ENCODE peak calls at places on chromosomes 3 and 15, in six cellular contexts. C, J, L, N, T and A are unnamed samples.

GRCh38 chr3:121957674-121958419 is 63.6 kb downstream of the SLC15A2 start:
- DNase-seq in C (no peak), J (no peak), L (no peak), N (no peak), T (peak; percentile 84), A (no peak)

GRCh38 chr15:75620043-75620775 is 5.3 kb downstream of the SNUPN start:
- DNase-seq in C (no peak), J (no peak), L (no peak), N (no peak), T (no peak), A (peak; percentile 62)

GRCh38 chr3:126872701-126873100 is 110.2 kb upstream of the PLXNA1 start:
- DNase-seq in C (no peak), J (no peak), L (no peak), N (no peak), T (no peak), A (no peak)

GRCh38 chr15:97978408-97979130 is 18.1 kb downstream of the ARRDC4 start:
- DNase-seq in C (no peak), J (no peak), L (peak; percentile 80), N (peak; percentile 58), T (no peak), A (no peak)

GRCh38 chr3:13703071-13703470 is 154.1 kb downstream of the FBLN2 start:
- DNase-seq in C (no peak), J (no peak), L (no peak), N (no peak), T (no peak), A (no peak)

GRCh38 chr3:60131607-60132006 is 1081.8 kb upstream of the CFAP20DC start:
- DNase-seq in C (no peak), J (no peak), L (no peak), N (no peak), T (no peak), A (no peak)

GRCh38 chr3:150133293-150133692 is 162.6 kb upstream of the PFN2 start:
- DNase-seq in C (no peak), J (no peak), L (no peak), N (no peak), T (no peak), A (no peak)

GRCh38 chr3:51538115-51538458 is 432 bp upstream of the RAD54L2 start:
- DNase-seq in C (no peak), J (no peak), L (no peak), N (no peak), T (no peak), A (peak; percentile 14)

GRCh38 chr3:142180761-142181362 is 31.5 kb upstream of the TFDP2 start:
- DNase-seq in C (peak; percentile 38), J (peak; percentile 44), L (peak; percentile 51), N (peak; percentile 28), T (no peak), A (peak; percentile 52)

GRCh38 chr15:29618586-29618985 is 203.7 kb downstream of the TJP1 start:
- DNase-seq in C (no peak), J (no peak), L (no peak), N (no peak), T (no peak), A (no peak)

GRCh38 chr15:58292761-58293175 is 139.0 kb upstream of the LIPC start:
- DNase-seq in C (no peak), J (no peak), L (no peak), N (no peak), T (peak; percentile 13), A (no peak)

GRCh38 chr15:90588427-90588826 is 58.7 kb downstream of the CRTC3 start:
- DNase-seq in C (peak; percentile 41), J (peak; percentile 35), L (no peak), N (no peak), T (no peak), A (no peak)

GRCh38 chr15:64597469-64597806 is 137.1 kb downstream of the ZNF609 start:
- DNase-seq in C (no peak), J (no peak), L (no peak), N (no peak), T (no peak), A (no peak)

GRCh38 chr15:45442497-45443135 is 64.3 kb upstream of the GATM start:
- DNase-seq in C (no peak), J (no peak), L (no peak), N (no peak), T (no peak), A (no peak)

GRCh38 chr3:123611077-123611476 is 26.2 kb upstream of the HACD2 start:
- DNase-seq in C (no peak), J (no peak), L (peak; percentile 23), N (no peak), T (no peak), A (no peak)

DNA sequence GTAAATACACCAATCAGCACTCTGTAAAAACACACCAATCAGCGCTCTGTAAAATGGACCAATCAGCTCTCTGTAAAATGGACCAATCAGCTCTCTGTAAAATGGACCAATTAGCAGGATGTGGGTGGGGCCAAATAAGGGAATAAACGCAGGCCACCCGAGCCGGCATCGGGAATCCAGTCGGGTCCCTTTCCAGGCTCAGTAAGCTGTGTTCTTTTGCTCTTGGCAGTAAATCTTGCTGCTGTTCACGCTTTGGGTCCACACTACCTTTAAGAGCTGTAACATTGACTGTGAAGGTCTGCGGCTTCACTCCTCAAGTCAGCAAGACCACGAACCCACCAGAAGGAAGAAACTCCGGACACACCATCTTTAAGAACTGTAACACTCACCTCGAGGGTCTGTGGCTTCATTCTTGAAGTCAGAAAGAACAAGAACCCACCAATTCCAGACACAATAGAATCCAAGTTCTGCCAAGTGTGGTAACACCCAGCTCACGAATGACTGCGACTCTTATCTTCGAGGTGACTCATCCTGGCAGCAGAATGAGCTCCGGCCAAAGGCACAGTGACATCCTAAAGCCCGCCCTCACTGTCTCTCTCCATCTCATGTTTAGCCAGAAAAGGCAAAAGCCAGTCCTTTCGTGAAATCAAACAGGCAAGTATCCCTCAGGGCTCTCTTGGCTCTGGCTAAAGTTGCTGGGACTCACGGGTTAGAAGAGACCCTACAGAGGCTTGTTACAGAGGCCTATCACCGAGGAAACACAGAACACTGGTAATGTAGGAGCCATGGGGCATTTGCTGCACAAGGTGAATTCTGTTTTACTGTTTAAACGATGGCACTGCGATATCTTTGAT is 155.2 kb downstream of the FAM43A start:
- DNase-seq in C (peak; percentile 29), J (no peak), L (peak; percentile 67), N (peak; percentile 6), T (no peak), A (peak; percentile 55)
- TF ChIP-seq MYC in C (no peak), J (no peak), L (no peak), N (no peak), T (no peak), A (no peak)

GRCh38 chr15:31459011-31459748 is 132.5 kb downstream of the KLF13 start:
- DNase-seq in C (no peak), J (no peak), L (no peak), N (no peak), T (peak; percentile 77), A (no peak)

GRCh38 chr15:31464216-31465082 is 137.8 kb downstream of the KLF13 start:
- DNase-seq in C (no peak), J (no peak), L (no peak), N (no peak), T (no peak), A (no peak)

GRCh38 chr15:31461375-31461774 is 134.7 kb downstream of the KLF13 start:
- DNase-seq in C (no peak), J (no peak), L (no peak), N (no peak), T (no peak), A (no peak)

GRCh38 chr15:31463521-31464102 is 137.0 kb downstream of the KLF13 start:
- DNase-seq in C (no peak), J (no peak), L (peak; percentile 52), N (no peak), T (no peak), A (no peak)

DNA sequence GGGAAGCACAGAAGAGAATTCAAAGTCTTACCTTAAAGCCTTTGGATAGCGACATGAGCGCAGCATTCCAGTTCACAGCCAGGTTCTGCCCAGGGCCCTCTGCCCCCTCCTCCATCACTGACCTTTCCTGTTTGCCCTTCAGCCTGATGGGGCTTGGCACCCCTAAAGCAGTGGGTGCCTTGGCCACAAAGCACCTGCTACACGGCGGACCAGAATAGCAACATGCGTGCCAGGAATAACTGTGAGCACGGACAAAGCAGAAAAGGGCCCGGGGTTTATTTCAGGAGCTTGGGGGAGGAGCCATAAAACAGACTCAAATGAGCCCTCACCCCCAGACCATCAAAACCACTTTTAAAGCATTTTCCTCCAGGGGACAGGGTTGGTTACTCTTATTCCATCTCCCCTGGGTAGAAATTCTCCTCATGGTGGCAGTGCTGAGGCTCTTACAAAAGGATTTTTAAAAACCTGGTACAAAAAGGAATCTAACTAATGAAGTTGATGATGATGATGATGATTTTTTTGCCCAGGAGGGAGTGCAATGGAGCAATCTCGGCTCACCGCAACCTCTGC is 135.4 kb downstream of the KLF13 start:
- DNase-seq in C (no peak), J (no peak), L (no peak), N (no peak), T (no peak), A (no peak)
- TF ChIP-seq CTCF in C (no peak), J (no peak), L (no peak), N (no peak), T (no peak), A (no peak)

GRCh38 chr3:112611813-112612515 is 29.0 kb downstream of the CCDC80 start:
- DNase-seq in C (no peak), J (no peak), L (no peak), N (no peak), T (no peak), A (no peak)

GRCh38 chr3:112605285-112605684 is 35.7 kb downstream of the CCDC80 start:
- DNase-seq in C (peak; percentile 27), J (no peak), L (peak; percentile 98), N (no peak), T (no peak), A (no peak)

GRCh38 chr3:112604536-112604935 is 36.4 kb downstream of the CCDC80 start:
- DNase-seq in C (no peak), J (no peak), L (peak; percentile 97), N (no peak), T (no peak), A (peak; percentile 25)

DNA sequence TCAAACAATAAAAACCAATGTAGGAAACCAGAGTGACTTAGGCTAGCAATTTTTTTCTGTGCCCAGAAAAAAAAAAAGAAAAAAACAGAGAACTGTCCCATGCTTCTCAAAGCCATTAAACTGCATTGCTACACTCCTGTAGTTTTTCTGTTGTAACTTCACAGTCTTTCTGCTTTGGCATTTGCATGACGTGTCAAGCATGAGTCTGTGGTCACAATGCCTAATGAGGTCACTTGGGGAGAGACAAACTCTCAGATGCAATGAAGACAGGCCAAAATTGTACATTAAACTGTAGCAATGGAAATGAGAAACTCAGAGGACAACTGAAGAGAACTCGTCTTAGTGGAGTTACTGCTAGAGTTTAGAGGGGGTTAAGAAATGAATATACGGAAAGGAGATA is 30.8 kb downstream of the CCDC80 start:
- DNase-seq in C (no peak), J (no peak), L (no peak), N (no peak), T (no peak), A (peak; percentile 60)
- TF ChIP-seq MYC in C (no peak), J (no peak), L (no peak), N (no peak), T (no peak), A (peak; percentile 17)

DNA sequence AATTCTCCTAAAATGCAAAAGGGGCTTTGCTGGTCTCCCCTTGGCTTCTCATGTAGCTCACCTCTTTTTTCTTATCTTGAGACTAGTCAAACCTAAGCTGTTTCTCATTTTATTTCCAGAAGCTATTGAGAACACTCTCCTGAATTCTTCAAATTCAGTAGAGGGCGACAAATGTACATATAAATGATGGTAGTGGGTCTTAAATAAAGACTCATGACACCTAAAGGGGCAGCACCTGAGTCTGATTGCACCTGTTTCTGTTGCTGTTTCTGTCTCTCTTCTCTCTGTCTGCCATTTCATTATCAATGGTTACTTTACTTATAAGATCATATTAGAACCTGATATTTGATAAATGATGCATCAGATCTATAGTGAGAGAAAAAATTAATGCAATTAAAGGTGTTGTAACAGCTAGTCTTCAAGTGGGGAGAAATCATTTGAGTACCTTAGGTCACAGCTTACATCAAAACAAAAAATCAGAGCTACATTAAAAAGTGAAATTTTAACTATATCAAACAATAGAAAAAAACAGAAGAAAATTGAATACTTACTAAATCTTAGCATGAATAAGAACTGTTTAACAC is 7.0 kb downstream of the ADIPOQ start:
- DNase-seq in C (peak; percentile 42), J (no peak), L (peak; percentile 74), N (peak; percentile 67), T (peak; percentile 30), A (peak; percentile 58)
- TF ChIP-seq CTCF in C (peak; percentile 61), J (peak; percentile 63), L (peak; percentile 3), N (peak; percentile 72), T (peak; percentile 41), A (peak; percentile 18)